ENCODE peak calls at places on chromosomes 2 and 18, in five cellular contexts. H, Z, K, Q and U are unnamed samples.

GRCh38 chr18:64444819-64445218 is 295.9 kb upstream of the LINC00305 start:
- DNase-seq in K (no peak), Q (no peak), H (no peak), Z (no peak), U (no peak)

GRCh38 chr2:101113441-101114267 is 37.5 kb downstream of the TBC1D8 start:
- DNase-seq in K (peak), H (peak), Q (no peak), Z (peak), U (peak)

GRCh38 chr18:57748770-57749603 is 54.1 kb downstream of the ATP8B1 start:
- DNase-seq in Q (no peak), K (no peak), Z (peak), H (peak), U (peak)

GRCh38 chr2:215535726-215536125 is 99.9 kb upstream of the FN1 start:
- DNase-seq in Q (no peak), Z (no peak), K (peak), H (peak), U (peak)

GRCh38 chr18:9811978-9812377 is 73.8 kb upstream of the TXNDC2 start:
- DNase-seq in K (no peak), H (no peak), Z (no peak), Q (no peak), U (no peak)

GRCh38 chr2:165745916-165746315 is 48.1 kb downstream of the GALNT3 start:
- DNase-seq in K (peak), Q (no peak), Z (peak), H (peak), U (peak)

GRCh38 chr2:213688129-213688528 is 403.9 kb downstream of the SPAG16 start:
- DNase-seq in Z (no peak), Q (no peak), H (no peak), K (no peak), U (no peak)

GRCh38 chr2:215606219-215606618 is 170.4 kb upstream of the FN1 start:
- DNase-seq in Q (no peak), H (no peak), Z (no peak), K (peak), U (no peak)

GRCh38 chr2:73284296-73285161 is at the start of gene FBXO41:
- DNase-seq in Q (no peak), Z (peak), H (peak), K (no peak), U (peak)

GRCh38 chr2:9897796-9898195 is 53.7 kb upstream of the GRHL1 start:
- DNase-seq in H (peak), Q (no peak), K (peak), Z (no peak), U (peak)

GRCh38 chr18:55328301-55328700 is 259.7 kb downstream of the TCF4 start:
- DNase-seq in Z (peak), H (peak), Q (no peak), K (peak), U (peak)

GRCh38 chr18:4510160-4510559 is 55.1 kb upstream of the DLGAP1 start:
- DNase-seq in Z (no peak), H (no peak), K (no peak), Q (no peak), U (no peak)

GRCh38 chr2:151043484-151043883 is 218.2 kb downstream of the RBM43 start:
- DNase-seq in K (no peak), H (peak), Q (no peak), Z (peak), U (peak)

GRCh38 chr2:120749506-120750431 is 14.1 kb downstream of the GLI2 start:
- DNase-seq in K (peak), Q (no peak), Z (no peak), H (peak), U (no peak)

GRCh38 chr2:234025475-234025874 is 25.0 kb upstream of the SPP2 start:
- DNase-seq in Z (no peak), K (no peak), Q (no peak), H (no peak), U (peak)

GRCh38 chr2:209383212-209383611 is 40.6 kb upstream of the MAP2 start:
- DNase-seq in K (peak), Q (no peak), H (peak), Z (peak), U (peak)

GRCh38 chr2:30283931-30284565 is 52.7 kb downstream of the LBH start:
- DNase-seq in H (no peak), Z (no peak), K (no peak), Q (no peak), U (no peak)

GRCh38 chr2:70371753-70372152 is 69.9 kb upstream of the FAM136A start:
- DNase-seq in K (peak), Z (peak), H (peak), Q (no peak), U (peak)

GRCh38 chr18:9082763-9083510 is 19.6 kb upstream of the NDUFV2 start:
- DNase-seq in Z (no peak), Q (no peak), H (no peak), K (no peak), U (no peak)

GRCh38 chr18:50099725-50100414 is 95.1 kb downstream of the MYO5B start:
- DNase-seq in Z (peak), K (peak), Q (no peak), H (peak), U (peak)

GRCh38 chr2:136057023-136057801 is 60.7 kb downstream of the CXCR4 start:
- DNase-seq in H (no peak), Q (no peak), Z (no peak), K (no peak), U (no peak)

GRCh38 chr2:163465440-163465839 is 270.4 kb downstream of the FIGN start:
- DNase-seq in Z (no peak), Q (no peak), K (no peak), H (no peak), U (peak)

GRCh38 chr2:167509585-167509984 is 621.3 kb downstream of the XIRP2 start:
- DNase-seq in K (peak), Z (peak), H (peak), Q (no peak), U (peak)

GRCh38 chr2:204722207-204722606 is 176.9 kb downstream of the PARD3B start:
- DNase-seq in K (peak), Q (no peak), Z (no peak), H (no peak), U (no peak)

GRCh38 chr2:207744451-207744850 is 25.3 kb downstream of the FZD5 start:
- DNase-seq in K (no peak), H (no peak), Z (no peak), Q (no peak), U (no peak)

DNA sequence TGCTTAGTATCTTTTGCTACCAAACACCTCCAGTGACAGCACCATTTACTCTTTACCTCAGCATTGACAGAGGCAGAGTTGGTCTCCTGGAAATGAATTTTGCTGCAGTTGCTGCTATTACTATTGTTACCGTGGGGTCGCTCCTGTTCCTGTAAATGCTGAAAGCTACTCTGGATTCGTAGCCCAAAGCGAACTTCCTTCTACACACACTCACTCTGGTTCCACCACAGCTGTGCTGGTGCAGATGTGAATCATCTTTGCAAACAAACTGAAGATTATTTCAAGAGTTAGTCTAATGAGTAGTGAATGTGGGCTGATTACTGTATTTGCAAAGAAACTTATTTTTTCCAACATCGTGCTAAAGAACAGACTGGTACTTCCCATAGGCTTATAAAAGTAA is 303.9 kb downstream of the LPIN1 start:
- DNase-seq in Q (no peak), Z (peak), K (peak), H (peak), U (peak)
- TF ChIP-seq CTCF in Q (no peak), Z (no peak), K (peak), H (peak), U (peak)

DNA sequence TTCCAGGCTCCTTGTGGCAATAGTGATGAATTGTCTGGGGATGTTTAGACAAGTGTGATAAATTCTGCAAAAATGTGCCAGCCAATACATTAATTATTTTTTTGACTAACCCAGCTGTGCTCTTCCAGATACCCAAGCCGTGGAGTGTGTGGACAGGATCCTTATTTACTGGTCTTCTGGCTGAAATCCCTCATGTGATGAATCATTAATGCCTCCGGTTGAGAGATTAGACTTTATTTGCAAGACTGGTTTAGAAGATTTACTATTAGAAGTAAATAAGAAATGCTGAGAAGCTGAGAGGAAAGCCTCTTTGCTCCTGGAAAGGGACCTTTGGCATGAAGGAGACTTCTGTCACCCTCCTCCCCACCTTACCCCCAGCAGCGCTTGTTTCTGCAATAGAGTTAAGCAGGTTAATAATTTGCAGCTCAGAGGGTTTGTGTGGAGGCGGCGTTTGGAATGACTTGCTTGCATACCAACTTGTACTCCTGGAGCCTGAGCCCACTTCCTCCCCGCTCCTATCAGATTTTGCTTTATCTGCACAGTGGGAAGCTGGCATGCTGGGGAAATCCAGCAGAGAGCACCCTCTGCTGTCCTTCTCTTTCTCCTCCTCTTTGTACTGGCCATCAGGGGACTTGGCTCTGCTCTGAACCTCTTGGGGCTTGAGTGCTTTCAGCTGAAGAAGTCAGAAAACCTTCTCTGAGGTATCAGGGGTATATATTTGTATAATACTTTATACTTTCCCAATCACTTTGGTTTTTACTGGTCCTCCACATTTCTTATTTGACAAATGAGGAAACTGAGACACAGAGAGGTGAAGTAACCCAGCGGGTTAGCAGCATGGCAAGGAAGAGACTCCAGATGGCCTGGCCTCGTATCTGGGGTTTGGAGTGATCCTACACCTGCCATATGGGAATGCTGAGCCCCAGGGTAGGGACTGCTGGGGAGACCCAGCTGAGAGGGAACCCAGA is 16.3 kb downstream of the SLC3A1 start:
- DNase-seq in Z (peak), H (peak), K (peak), Q (peak), U (peak)
- H3K4me3 ChIP-seq in Z (no peak), H (no peak), K (no peak), Q (no peak), U (no peak)

GRCh38 chr2:26561918-26562810 is 79.0 kb downstream of the CIB4 start:
- DNase-seq in K (peak), H (peak), Q (peak), Z (peak), U (peak)
- TF ChIP-seq CTCF in K (peak), H (peak), Q (peak), Z (no peak), U (peak)

DNA sequence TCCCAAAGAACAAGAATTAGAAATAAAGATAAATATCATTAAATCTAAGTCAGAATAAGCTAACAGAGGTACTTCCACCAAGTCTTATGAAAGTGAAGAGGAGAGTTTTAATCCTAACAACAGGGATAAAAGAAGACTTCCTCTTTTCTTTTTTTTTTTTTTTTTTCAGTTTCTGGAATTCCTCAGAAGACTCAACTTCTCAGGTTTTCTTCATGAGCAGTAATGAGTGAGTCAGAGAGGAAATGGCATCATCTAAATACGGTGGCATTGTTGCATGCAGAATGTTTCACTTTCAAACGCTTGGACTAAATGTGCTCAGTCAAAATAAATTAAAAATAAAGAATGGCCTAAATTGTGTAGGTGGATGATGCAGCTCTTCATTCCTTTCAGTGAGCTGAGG is 45.6 kb upstream of the ARHGAP15 start:
- DNase-seq in K (peak), H (peak), Z (peak), Q (no peak), U (peak)
- H3K4me3 ChIP-seq in K (peak), H (peak), Z (no peak), Q (no peak), U (no peak)

GRCh38 chr2:11399113-11399762 is 54.8 kb upstream of the ROCK2 start:
- DNase-seq in Q (no peak), H (no peak), Z (no peak), K (no peak), U (no peak)
- TF ChIP-seq CTCF in Q (no peak), H (no peak), Z (no peak), K (no peak), U (no peak)

DNA sequence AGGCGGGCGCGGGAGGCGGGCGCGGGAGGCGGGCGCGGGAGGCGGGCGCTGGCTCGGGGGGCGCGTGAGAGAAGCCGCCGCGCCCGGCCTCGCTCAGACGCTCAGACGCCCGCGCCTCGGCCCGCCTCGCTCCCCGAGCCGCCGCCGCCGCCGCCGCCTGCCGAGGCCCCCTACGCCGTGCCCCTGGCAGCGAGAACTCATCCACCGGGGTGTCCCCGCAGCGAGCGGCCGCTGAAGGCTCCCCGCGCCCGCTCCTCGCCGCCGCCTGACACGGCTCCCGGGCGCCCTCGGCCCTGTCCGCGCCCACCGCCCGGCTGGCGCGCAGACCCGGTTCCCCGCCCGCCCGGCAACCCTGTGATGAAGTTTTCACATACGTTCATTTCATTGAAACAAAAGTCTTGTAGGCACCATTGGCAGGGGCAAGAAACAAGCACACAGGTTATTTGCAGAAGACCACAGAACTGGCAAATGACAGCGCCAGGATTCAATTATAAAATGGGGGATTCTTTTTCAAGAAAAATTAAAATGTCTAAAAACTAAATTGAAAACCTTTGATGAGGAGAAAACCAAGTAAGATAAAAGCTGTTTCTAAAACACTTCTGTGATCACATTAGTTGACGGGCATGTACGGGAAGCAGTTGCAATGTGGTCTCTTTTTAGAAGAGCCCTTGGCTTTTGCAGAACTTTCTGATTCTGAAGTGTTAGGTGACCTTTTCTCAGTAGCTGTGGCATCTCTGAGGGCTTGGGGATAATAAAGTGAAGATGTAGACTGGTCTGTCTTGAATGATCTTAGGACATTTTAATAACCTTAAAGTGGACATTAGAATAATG is 50.5 kb upstream of the TUBA3D start:
- DNase-seq in H (no peak), Z (no peak), K (no peak), Q (no peak), U (no peak)
- H3K4me3 ChIP-seq in H (no peak), Z (no peak), K (no peak), Q (no peak), U (no peak)

DNA sequence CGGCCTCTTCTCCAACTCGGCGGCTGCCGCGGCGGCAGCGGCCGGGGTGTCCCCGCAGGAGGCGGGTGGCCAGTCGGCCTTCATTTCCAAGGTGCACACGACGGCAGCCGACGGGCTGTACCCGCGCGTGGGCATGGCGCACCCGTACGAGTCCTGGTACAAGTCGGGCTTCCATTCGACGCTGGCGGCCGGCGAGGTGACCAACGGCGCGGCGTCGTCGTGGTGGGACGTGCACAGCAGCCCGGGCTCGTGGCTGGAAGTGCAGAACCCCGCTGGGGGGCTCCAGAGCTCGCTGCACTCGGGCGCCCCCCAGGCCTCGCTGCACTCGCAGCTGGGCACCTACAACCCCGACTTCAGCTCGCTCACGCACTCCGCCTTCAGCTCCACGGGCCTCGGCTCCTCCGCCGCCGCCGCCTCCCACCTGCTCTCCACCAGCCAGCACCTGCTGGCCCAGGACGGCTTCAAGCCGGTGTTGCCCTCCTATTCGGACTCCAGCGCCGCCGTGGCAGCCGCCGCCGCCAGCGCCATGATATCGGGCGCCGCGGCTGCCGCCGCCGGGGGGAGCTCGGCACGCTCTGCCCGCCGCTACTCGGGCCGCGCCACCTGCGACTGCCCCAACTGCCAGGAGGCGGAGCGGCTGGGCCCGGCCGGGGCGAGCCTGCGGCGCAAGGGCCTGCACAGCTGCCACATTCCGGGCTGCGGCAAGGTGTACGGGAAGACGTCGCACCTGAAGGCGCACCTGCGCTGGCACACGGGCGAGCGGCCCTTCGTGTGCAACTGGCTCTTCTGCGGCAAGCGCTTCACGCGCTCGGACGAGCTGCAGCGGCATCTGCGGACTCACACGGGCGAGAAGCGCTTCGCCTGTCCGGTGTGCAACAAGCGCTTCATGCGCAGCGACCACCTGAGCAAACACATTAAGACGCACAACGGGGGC is 1.9 kb downstream of the SP9 start:
- DNase-seq in H (no peak), Z (peak), Q (no peak), K (no peak), U (no peak)
- TF ChIP-seq CTCF in H (no peak), Z (no peak), Q (peak), K (no peak), U (no peak)

GRCh38 chr18:54284535-54284934 is 15.2 kb downstream of the POLI start:
- DNase-seq in K (no peak), Z (no peak), H (no peak), Q (no peak), U (no peak)
- H3K4me3 ChIP-seq in K (no peak), Z (no peak), H (no peak), Q (no peak), U (no peak)

DNA sequence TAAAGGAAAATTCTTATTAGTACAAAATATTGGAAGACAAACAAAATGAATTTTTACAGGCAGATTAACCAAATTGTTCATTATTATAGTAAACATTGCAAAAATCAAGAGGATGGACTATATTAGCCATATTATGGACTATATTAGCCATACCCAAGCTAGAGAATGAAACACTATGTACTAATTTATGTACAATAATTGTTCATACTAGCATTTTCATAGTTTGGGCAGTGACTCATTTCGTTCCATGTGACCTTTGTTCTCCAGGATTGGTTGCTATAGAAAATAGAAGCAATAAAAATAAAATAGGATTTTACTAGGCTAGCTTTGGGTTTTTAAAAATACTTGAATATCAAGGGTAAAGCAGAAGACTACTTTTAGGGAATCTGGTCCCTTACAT is 176.8 kb downstream of the ZEB2 start:
- DNase-seq in H (no peak), Z (no peak), Q (no peak), K (no peak), U (peak)
- TF ChIP-seq CTCF in H (no peak), Z (no peak), Q (no peak), K (no peak), U (no peak)